ENCODE peak calls at places on chromosomes 13 and 19, in six cellular contexts. M is Peyer's patch, G is PC-3, W is AG09309, H is cardiac fibroblast, P is fibroblast of the aortic adventitia. X is an unnamed sample.

GRCh38 chr13:62799038-62799535 is 1383.4 kb upstream of the PCDH20 start:
- DNase-seq in M (no peak), G (no peak), W (no peak), H (no peak), P (no peak), X (no peak)

GRCh38 chr13:30796833-30797601 is 61.7 kb downstream of the ALOX5AP start:
- DNase-seq in M (no peak), G (peak), W (no peak), H (peak), P (peak), X (no peak)

GRCh38 chr19:51091895-51092873 is 9.5 kb upstream of the KLK14 start:
- DNase-seq in M (no peak), G (peak), W (no peak), H (no peak), P (no peak), X (no peak)

GRCh38 chr13:44437356-44438233 is 64.0 kb downstream of the SERP2 start:
- DNase-seq in M (no peak), G (peak), W (no peak), H (peak), P (peak), X (no peak)

GRCh38 chr13:71758823-71759222 is 108.2 kb downstream of the DACH1 start:
- DNase-seq in M (no peak), G (no peak), W (no peak), H (no peak), P (no peak), X (no peak)

GRCh38 chr19:648904-649733 is 9.4 kb downstream of the FGF22 start:
- DNase-seq in M (no peak), G (no peak), W (no peak), H (no peak), P (no peak), X (no peak)

GRCh38 chr19:16779539-16780163 is 49.5 kb upstream of the SIN3B start:
- DNase-seq in M (no peak), G (no peak), W (no peak), H (peak), P (no peak), X (no peak)

GRCh38 chr13:34156841-34157365 is 339.0 kb downstream of the RFC3 start:
- DNase-seq in M (peak), G (peak), W (peak), H (peak), P (peak), X (peak)

GRCh38 chr13:28854657-28855056 is 34.5 kb downstream of the MTUS2 start:
- DNase-seq in M (no peak), G (no peak), W (no peak), H (no peak), P (no peak), X (no peak)

GRCh38 chr19:723714-724113 is 15.0 kb downstream of the PALM start:
- DNase-seq in M (no peak), G (no peak), W (no peak), H (no peak), P (no peak), X (no peak)

DNA sequence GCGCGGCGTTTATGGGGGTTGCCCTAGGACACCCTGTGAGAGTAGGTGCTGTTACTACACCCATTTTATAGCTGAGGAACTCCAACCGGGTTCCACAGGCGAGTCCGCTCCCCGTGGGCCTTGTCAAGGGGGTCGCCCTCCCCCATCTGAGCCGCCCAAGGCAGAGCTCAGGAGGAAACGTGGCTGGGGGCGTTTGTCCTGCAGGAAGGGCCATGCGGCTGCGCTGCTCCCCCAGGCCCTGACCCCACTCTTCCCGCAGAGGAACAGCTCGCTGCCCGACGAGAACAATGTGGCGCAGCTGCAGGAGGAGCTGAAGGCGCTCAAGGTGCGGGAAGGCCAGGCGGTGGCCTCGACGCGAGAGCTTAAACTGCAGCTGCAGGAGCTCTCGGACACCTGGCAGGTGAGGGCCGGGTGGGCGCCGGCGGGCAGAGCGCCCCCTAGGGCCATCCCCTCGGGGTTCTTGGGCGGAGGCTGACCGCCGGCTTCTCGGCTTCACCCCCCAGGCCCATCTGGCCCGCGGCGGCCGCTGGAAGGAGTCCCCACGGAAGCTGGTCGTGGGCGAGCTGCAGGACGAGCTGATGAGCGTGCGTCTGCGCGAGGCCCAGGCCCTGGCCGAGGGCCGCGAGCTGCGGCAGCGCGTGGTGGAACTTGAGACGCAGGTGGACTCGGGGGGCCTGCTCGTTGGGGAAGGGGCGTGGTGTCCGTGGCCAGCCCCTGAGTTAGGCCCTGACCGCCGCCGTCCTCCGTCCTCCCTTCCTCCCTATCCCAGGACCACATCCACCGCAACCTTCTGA is 12.4 kb downstream of the PRR36 start:
- DNase-seq in M (peak), G (no peak), W (no peak), H (no peak), P (no peak), X (no peak)
- TF ChIP-seq CTCF in M (no peak), G (peak), W (no peak), H (no peak), P (no peak), X (no peak)

GRCh38 chr13:82976499-82976898 is 905.8 kb downstream of the SLITRK1 start:
- DNase-seq in M (no peak), G (peak), W (no peak), H (no peak), P (peak), X (no peak)
- TF ChIP-seq CTCF in M (no peak), G (no peak), W (no peak), H (no peak), P (peak), X (no peak)

GRCh38 chr13:97215325-97215724 is 6.8 kb upstream of the MBNL2 start:
- DNase-seq in M (no peak), G (no peak), W (no peak), H (no peak), P (no peak), X (no peak)

GRCh38 chr13:97214921-97215320 is 7.2 kb upstream of the MBNL2 start:
- DNase-seq in M (no peak), G (no peak), W (no peak), H (no peak), P (no peak), X (no peak)

GRCh38 chr13:97211357-97211756 is 10.8 kb upstream of the MBNL2 start:
- DNase-seq in M (no peak), G (no peak), W (no peak), H (no peak), P (no peak), X (no peak)

GRCh38 chr13:97211986-97212385 is 10.1 kb upstream of the MBNL2 start:
- DNase-seq in M (no peak), G (no peak), W (no peak), H (peak), P (no peak), X (no peak)

DNA sequence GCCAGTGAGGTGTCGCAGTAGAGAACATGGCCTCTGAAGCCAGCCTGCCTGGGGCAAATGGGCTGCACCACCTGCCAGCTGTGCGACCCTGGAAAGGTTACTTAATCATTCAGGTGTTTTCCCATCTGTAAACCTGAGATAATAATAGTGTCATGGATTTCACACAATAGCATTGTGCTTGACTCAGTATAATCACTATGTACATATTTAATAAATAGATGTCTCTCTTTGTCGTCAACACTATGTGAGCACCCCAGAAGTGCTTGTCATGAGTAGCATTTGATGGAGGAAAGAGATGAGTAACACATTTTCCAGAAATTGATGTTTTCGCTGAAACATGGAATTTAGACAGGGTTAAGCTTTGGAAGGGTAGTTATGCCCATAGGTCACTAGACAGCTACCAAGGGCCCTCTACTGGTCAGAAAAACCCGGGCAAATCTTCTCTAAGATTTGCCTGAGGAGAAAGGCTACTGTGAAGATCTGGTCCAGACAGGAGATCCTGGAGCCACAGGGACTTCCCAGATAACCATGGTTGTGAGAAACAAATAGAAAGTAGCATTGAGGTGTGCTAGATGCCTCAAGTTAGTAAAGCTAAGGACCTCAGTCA is 9.5 kb upstream of the MBNL2 start:
- DNase-seq in M (no peak), G (peak), W (no peak), H (peak), P (peak), X (no peak)
- TF ChIP-seq CTCF in M (peak), G (peak), W (peak), H (peak), P (peak), X (peak)

GRCh38 chr19:23281663-23282276 is 31.6 kb upstream of the ZNF724 start:
- DNase-seq in M (no peak), G (no peak), W (no peak), H (no peak), P (no peak), X (no peak)

GRCh38 chr19:23287620-23288019 is 37.4 kb upstream of the ZNF724 start:
- DNase-seq in M (no peak), G (no peak), W (no peak), H (no peak), P (no peak), X (no peak)

GRCh38 chr19:23283925-23284324 is 33.7 kb upstream of the ZNF724 start:
- DNase-seq in M (peak), G (peak), W (no peak), H (peak), P (peak), X (no peak)

GRCh38 chr19:23285948-23286347 is 35.8 kb upstream of the ZNF724 start:
- DNase-seq in M (no peak), G (no peak), W (no peak), H (no peak), P (no peak), X (no peak)

DNA sequence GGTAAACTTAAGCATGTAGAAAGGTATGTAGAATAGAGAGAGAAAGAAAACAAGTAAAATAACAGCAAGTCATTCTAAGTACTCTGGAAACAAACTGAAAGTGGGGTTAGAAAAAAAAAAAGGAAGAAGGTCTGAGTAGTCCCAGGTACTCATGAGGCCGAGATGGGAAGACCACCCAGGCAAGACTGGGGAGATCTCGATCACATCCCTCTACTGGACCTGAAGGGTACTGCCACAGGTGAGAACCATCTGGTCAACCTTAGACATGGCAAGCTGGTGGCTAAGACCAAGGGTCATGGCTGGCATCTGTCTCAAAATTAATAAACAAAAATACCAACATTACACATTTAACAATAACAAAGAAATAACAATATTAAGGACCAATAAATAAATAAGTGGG is 36.3 kb upstream of the ZNF724 start:
- DNase-seq in M (no peak), G (no peak), W (no peak), H (no peak), P (no peak), X (no peak)
- TF ChIP-seq CTCF in M (no peak), G (peak), W (peak), H (peak), P (peak), X (no peak)

GRCh38 chr13:103236213-103236612 is 170.0 kb upstream of the SLC10A2 start:
- DNase-seq in M (no peak), G (peak), W (no peak), H (peak), P (peak), X (no peak)
- TF ChIP-seq CTCF in M (peak), G (peak), W (no peak), H (peak), P (peak), X (no peak)

DNA sequence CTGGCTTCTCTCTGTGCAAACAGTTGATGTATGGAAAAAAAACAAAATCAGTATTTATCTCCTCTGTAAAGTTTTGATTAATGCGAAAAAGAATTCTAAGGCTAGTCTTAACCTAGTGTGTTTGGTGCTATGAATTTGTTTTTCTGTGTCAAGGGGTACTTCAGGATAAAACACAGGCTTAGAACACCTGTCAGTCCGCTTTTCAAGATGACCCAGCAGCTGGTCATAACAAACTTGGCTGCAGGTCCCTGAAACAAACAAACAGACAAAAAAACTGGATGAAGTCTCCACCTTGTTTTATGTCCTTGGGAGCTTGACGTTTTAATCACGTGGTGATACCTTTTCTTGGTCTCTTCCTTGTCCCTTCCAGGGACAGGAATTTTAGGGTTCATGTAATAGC is 689.3 kb downstream of the UQCRFS1 start:
- DNase-seq in M (no peak), G (no peak), W (no peak), H (no peak), P (no peak), X (no peak)
- TF ChIP-seq CTCF in M (no peak), G (no peak), W (no peak), H (no peak), P (no peak), X (no peak)